ENCODE peak calls at places on chromosomes 2 and 18, in seven cellular contexts. Q is IMR-90, C is H9, S is neuronal stem cell, F is mesendoderm, N is trophoblast cell, P is H1. X is an unnamed sample.
A peak's percentile ranks its signal among the peaks of the same experiment; 100 is the strongest.

GRCh38 chr2:113124181-113124961 is 3.0 kb upstream of the IL1RN start:
- DNase-seq in C (no peak), P (no peak), F (no peak), Q (peak; percentile 17), N (peak; percentile 62), S (no peak), X (peak; percentile 26)

GRCh38 chr2:239597216-239597615 is 196.4 kb upstream of the HDAC4 start:
- DNase-seq in F (no peak), P (no peak), C (peak; percentile 14), S (no peak), Q (no peak), N (no peak), X (no peak)

GRCh38 chr2:205086689-205087088 is 541.4 kb downstream of the PARD3B start:
- DNase-seq in S (no peak), Q (peak; percentile 38), F (no peak), P (no peak), C (no peak), N (no peak), X (peak; percentile 42)

GRCh38 chr2:38991899-38992298 is 102.2 kb downstream of the ARHGEF33 start:
- DNase-seq in C (no peak), P (no peak), N (no peak), Q (no peak), F (no peak), S (no peak), X (no peak)

GRCh38 chr2:66271777-66272176 is 163.1 kb upstream of the MEIS1 start:
- DNase-seq in P (no peak), Q (no peak), C (no peak), S (no peak), F (no peak), N (no peak), X (no peak)

GRCh38 chr2:239177908-239178307 is 222.9 kb downstream of the HDAC4 start:
- DNase-seq in Q (no peak), S (no peak), P (no peak), C (no peak), F (no peak), N (no peak), X (no peak)

GRCh38 chr2:28662044-28662443 is 89.6 kb upstream of the PPP1CB start:
- DNase-seq in N (no peak), S (no peak), P (no peak), C (no peak), Q (no peak), F (no peak), X (peak; percentile 10)

GRCh38 chr18:48814490-48815181 is 136.1 kb downstream of the SMAD7 start:
- DNase-seq in C (peak; percentile 8), P (peak; percentile 20), N (no peak), F (no peak), Q (peak; percentile 47), S (no peak), X (peak; percentile 71)

GRCh38 chr18:67733094-67733493 is 216.6 kb upstream of the DSEL start:
- DNase-seq in C (no peak), F (no peak), Q (peak; percentile 79), P (no peak), S (no peak), N (no peak), X (peak; percentile 12)

GRCh38 chr2:23498941-23499340 is 114.0 kb downstream of the KLHL29 start:
- DNase-seq in S (no peak), N (no peak), F (no peak), P (no peak), C (no peak), Q (peak; percentile 44), X (no peak)

GRCh38 chr2:199303814-199304213 is 153.9 kb downstream of the SATB2 start:
- DNase-seq in Q (peak; percentile 94), N (peak; percentile 81), S (no peak), P (no peak), C (no peak), F (peak; percentile 59), X (peak; percentile 68)

GRCh38 chr2:131039535-131039907 is 53.7 kb downstream of the FAM168B start:
- DNase-seq in Q (no peak), S (no peak), F (no peak), N (no peak), P (no peak), C (no peak), X (no peak)

GRCh38 chr2:7517851-7518250 is 600.6 kb downstream of the RNF144A start:
- DNase-seq in P (no peak), N (no peak), S (no peak), Q (no peak), C (no peak), F (no peak), X (no peak)

GRCh38 chr2:102034683-102035606 is 43.2 kb downstream of the IL1R2 start:
- DNase-seq in N (no peak), S (no peak), Q (no peak), C (no peak), P (no peak), F (no peak), X (no peak)
- H3K27ac ChIP-seq in N (no peak overlapping the region), S (no peak overlapping the region), Q (peak overlapping the region; percentile 3), C (no peak overlapping the region), P (no peak overlapping the region), F (no peak overlapping the region), X (no peak overlapping the region)

DNA sequence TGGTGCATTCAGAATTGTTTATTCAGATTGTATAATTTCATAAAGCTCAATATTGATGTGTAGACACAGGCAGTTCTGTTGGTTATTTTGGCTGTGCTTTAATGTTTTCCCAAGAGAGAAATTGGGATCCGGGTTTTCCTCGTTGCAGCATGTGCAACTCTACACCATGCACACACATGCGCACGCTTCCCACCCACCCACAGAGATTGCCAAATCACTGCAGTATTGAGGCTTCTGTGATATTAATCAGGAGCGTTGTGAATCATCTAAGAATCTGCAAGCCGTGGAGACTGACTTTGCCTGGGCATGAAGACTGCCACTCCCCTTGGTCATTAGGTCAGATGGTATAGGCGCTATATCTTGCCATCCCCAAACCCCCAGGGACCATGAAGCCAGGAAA is 571.5 kb downstream of the SLC4A3 start:
- DNase-seq in P (no peak), Q (peak; percentile 86), C (no peak), N (peak; percentile 16), F (no peak), S (no peak), X (no peak)
- H3K79me1 ChIP-seq in P (no peaks in the 10 kb centered on the region), Q (no peaks in the 10 kb centered on the region), C (no peaks in the 10 kb centered on the region), N (no peaks in the 10 kb centered on the region), F (no peaks in the 10 kb centered on the region), S (no peaks in the 10 kb centered on the region), X (no peaks in the 10 kb centered on the region)

GRCh38 chr2:241595600-241596140 is 37.1 kb downstream of the BOK start:
- DNase-seq in C (peak; percentile 79), F (peak; percentile 61), Q (no peak), N (no peak), S (no peak), P (no peak), X (no peak)
- H3K18ac ChIP-seq in C (no peak overlapping the region), F (no peak overlapping the region), Q (no peak overlapping the region), N (no peak overlapping the region), S (no peak overlapping the region), P (no peak overlapping the region), X (no peak overlapping the region)

GRCh38 chr2:33371304-33372090 is 105.0 kb upstream of the RASGRP3 start:
- DNase-seq in P (no peak), F (no peak), C (no peak), Q (no peak), S (no peak), N (no peak), X (no peak)
- H3K27ac ChIP-seq in P (no peak overlapping the region), F (no peak overlapping the region), C (no peak overlapping the region), Q (no peak overlapping the region), S (no peak overlapping the region), N (no peak overlapping the region), X (no peak overlapping the region)

GRCh38 chr2:109356251-109357035 is 227.4 kb downstream of the SH3RF3 start:
- DNase-seq in P (no peak), N (no peak), C (no peak), F (no peak), S (no peak), Q (no peak), X (no peak)
- H3K79me1 ChIP-seq in P (no peaks in the 10 kb centered on the region), N (no peaks in the 10 kb centered on the region), C (no peaks in the 10 kb centered on the region), F (no peaks in the 10 kb centered on the region), S (no peaks in the 10 kb centered on the region), Q (peaks cover 70% of the 10 kb centered on the region), X (peaks cover 10% of the 10 kb centered on the region)

GRCh38 chr2:227292314-227292713 is 32.7 kb upstream of the MFF start:
- DNase-seq in F (no peak), Q (no peak), P (no peak), C (no peak), N (no peak), S (no peak), X (no peak)

GRCh38 chr2:227297052-227297451 is 28.0 kb upstream of the MFF start:
- DNase-seq in S (no peak), P (no peak), F (no peak), C (no peak), Q (no peak), N (no peak), X (no peak)

GRCh38 chr2:227293531-227293930 is 31.5 kb upstream of the MFF start:
- DNase-seq in P (no peak), Q (no peak), F (no peak), N (no peak), S (no peak), C (no peak), X (no peak)

GRCh38 chr2:227301523-227301922 is 23.5 kb upstream of the MFF start:
- DNase-seq in Q (no peak), C (no peak), S (no peak), P (no peak), N (no peak), F (no peak), X (no peak)

GRCh38 chr2:227295806-227296205 is 29.2 kb upstream of the MFF start:
- DNase-seq in Q (no peak), C (no peak), N (no peak), S (no peak), F (no peak), P (no peak), X (no peak)
- H3K18ac ChIP-seq in Q (no peak overlapping the region), C (no peak overlapping the region), N (no peak overlapping the region), S (no peak overlapping the region), F (no peak overlapping the region), P (no peak overlapping the region), X (no peak overlapping the region)

GRCh38 chr18:55510809-55511208 is 77.2 kb downstream of the TCF4 start:
- DNase-seq in S (no peak), Q (peak; percentile 92), P (no peak), N (no peak), C (no peak), F (no peak), X (peak; percentile 90)

GRCh38 chr18:55511277-55511676 is 76.7 kb downstream of the TCF4 start:
- DNase-seq in N (no peak), P (no peak), C (no peak), F (no peak), Q (no peak), S (no peak), X (no peak)

GRCh38 chr18:55515946-55516710 is 71.9 kb downstream of the TCF4 start:
- DNase-seq in F (no peak), N (no peak), S (no peak), Q (peak; percentile 84), P (no peak), C (no peak), X (peak; percentile 65)

GRCh38 chr18:55515204-55515603 is 72.8 kb downstream of the TCF4 start:
- DNase-seq in N (no peak), S (no peak), F (no peak), Q (no peak), C (no peak), P (no peak), X (no peak)

DNA sequence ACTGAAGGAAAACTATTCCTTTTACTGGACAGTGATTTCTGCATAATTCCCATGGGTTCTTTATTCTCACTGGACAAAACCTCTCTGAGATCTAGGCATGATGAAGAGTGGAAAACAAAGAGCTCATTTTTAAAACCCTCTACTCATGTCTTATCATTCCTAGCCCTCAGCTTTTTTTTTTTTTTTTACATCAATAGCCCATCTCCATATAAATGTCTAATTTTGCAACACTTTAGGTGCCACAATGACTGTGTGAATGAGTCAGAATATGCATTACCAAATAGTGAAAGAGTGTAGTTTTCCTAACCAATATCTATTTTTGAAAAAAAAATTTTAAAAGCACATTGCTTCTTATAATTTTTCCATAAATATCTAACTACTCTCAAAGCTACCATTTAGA is 74.8 kb downstream of the TCF4 start:
- DNase-seq in N (no peak), S (no peak), Q (no peak), F (no peak), C (no peak), P (no peak), X (peak; percentile 38)
- H3K27ac ChIP-seq in N (no peak overlapping the region), S (no peak overlapping the region), Q (no peak overlapping the region), F (no peak overlapping the region), C (no peak overlapping the region), P (no peak overlapping the region), X (no peak overlapping the region)

X was measured in mesenchymal stem cell.